ENCODE peak calls at places on chromosomes 13 and 19, in seven cellular contexts. Y is mesenchymal stem cell, D is IMR-90, L is H9, M is mesendoderm, E is neuronal stem cell, O is H1. X is an unnamed sample.

GRCh38 chr13:42574011-42574410 is at the start of gene TNFSF11:
- DNase-seq in D (no peak), O (peak), L (peak), E (no peak), M (peak), Y (no peak), X (no peak)

GRCh38 chr19:18764591-18765051 is 26.5 kb downstream of the COMP start:
- DNase-seq in D (no peak), O (no peak), Y (no peak), M (no peak), L (no peak), E (no peak), X (no peak)

GRCh38 chr13:29435125-29435911 is 160.2 kb downstream of the SLC7A1 start:
- DNase-seq in D (peak), E (no peak), L (no peak), O (no peak), M (no peak), Y (peak), X (no peak)

GRCh38 chr19:582497-583197 is 7.0 kb upstream of the HCN2 start:
- DNase-seq in M (no peak), L (peak), Y (peak), D (peak), O (no peak), E (no peak), X (peak)

GRCh38 chr19:17127671-17128070 is 52.1 kb downstream of the MYO9B start:
- DNase-seq in D (no peak), O (no peak), E (no peak), M (no peak), Y (no peak), L (no peak), X (no peak)

GRCh38 chr19:45739498-45740439 is 6.5 kb downstream of the MEIOSIN start:
- DNase-seq in E (no peak), Y (no peak), L (no peak), M (no peak), D (no peak), O (no peak), X (no peak)

GRCh38 chr13:44373601-44374347 is at the start of gene SERP2:
- DNase-seq in E (peak), D (no peak), O (peak), L (peak), Y (no peak), M (peak), X (peak)

GRCh38 chr13:47897411-47898050 is 103.5 kb downstream of the SUCLA2 start:
- DNase-seq in E (no peak), Y (no peak), L (peak), D (peak), O (no peak), M (peak), X (peak)

GRCh38 chr13:73334459-73334858 is 275.7 kb downstream of the KLF5 start:
- DNase-seq in O (no peak), D (no peak), Y (peak), E (no peak), M (no peak), L (no peak), X (peak)

GRCh38 chr19:36605839-36606478 is 846 bp downstream of the ZNF382 start:
- DNase-seq in L (no peak), E (peak), D (no peak), Y (no peak), O (no peak), M (no peak), X (no peak)

GRCh38 chr13:79780240-79780639 is 299.3 kb downstream of the NDFIP2 start:
- DNase-seq in O (no peak), D (peak), M (no peak), E (no peak), Y (peak), L (no peak), X (no peak)

GRCh38 chr19:17721821-17722220 is 2.5 kb downstream of the MAP1S start:
- DNase-seq in Y (peak), D (peak), M (no peak), L (no peak), O (no peak), E (no peak), X (no peak)

GRCh38 chr13:40546047-40546446 is 120.4 kb downstream of the FOXO1 start:
- DNase-seq in O (peak), M (peak), Y (no peak), E (no peak), L (no peak), D (no peak), X (no peak)

GRCh38 chr19:3862826-3863500 is 5.9 kb downstream of the ZFR2 start:
- DNase-seq in O (no peak), M (no peak), Y (no peak), L (no peak), E (no peak), D (no peak), X (no peak)
- H3K23ac ChIP-seq in O (no peak), M (no peak), Y (no peak), L (no peak), E (no peak), D (no peak), X (no peak)

GRCh38 chr13:49638416-49639072 is 10.2 kb downstream of the ARL11 start:
- DNase-seq in O (no peak), M (no peak), D (no peak), Y (no peak), L (no peak), E (no peak), X (no peak)
- H3K4ac ChIP-seq in O (no peak), M (no peak), D (no peak), Y (no peak), L (no peak), E (no peak), X (no peak)

GRCh38 chr19:55702131-55702627 is 27.2 kb downstream of the EPN1 start:
- DNase-seq in D (no peak), Y (no peak), M (no peak), E (no peak), O (no peak), L (no peak), X (no peak)

GRCh38 chr19:55700813-55701212 is 25.8 kb downstream of the EPN1 start:
- DNase-seq in D (no peak), L (no peak), O (no peak), M (no peak), E (no peak), Y (no peak), X (no peak)

GRCh38 chr19:55704494-55705245 is 29.6 kb downstream of the EPN1 start:
- DNase-seq in L (no peak), Y (no peak), M (no peak), D (no peak), O (no peak), E (no peak), X (no peak)

GRCh38 chr19:55703790-55704215 is 28.8 kb downstream of the EPN1 start:
- DNase-seq in E (no peak), D (no peak), M (peak), O (peak), Y (no peak), L (peak), X (peak)

GRCh38 chr19:55705972-55706371 is 30.9 kb downstream of the EPN1 start:
- DNase-seq in O (no peak), L (no peak), M (no peak), Y (no peak), D (no peak), E (no peak), X (no peak)
- H3K23ac ChIP-seq in O (no peak), L (no peak), M (no peak), Y (no peak), D (no peak), E (no peak), X (no peak)

GRCh38 chr19:14556662-14557188 is 15.1 kb downstream of the NDUFB7 start:
- DNase-seq in L (peak), D (peak), E (peak), M (peak), O (peak), Y (peak), X (peak)

GRCh38 chr19:14559916-14560775 is 11.7 kb downstream of the NDUFB7 start:
- DNase-seq in E (no peak), L (peak), Y (no peak), M (no peak), O (no peak), D (no peak), X (no peak)

GRCh38 chr19:14555918-14556661 is 15.8 kb downstream of the NDUFB7 start:
- DNase-seq in E (no peak), Y (peak), M (no peak), D (peak), O (no peak), L (peak), X (peak)

GRCh38 chr19:14560776-14561108 is 11.1 kb downstream of the NDUFB7 start:
- DNase-seq in E (no peak), Y (no peak), L (no peak), D (no peak), O (no peak), M (no peak), X (no peak)

DNA sequence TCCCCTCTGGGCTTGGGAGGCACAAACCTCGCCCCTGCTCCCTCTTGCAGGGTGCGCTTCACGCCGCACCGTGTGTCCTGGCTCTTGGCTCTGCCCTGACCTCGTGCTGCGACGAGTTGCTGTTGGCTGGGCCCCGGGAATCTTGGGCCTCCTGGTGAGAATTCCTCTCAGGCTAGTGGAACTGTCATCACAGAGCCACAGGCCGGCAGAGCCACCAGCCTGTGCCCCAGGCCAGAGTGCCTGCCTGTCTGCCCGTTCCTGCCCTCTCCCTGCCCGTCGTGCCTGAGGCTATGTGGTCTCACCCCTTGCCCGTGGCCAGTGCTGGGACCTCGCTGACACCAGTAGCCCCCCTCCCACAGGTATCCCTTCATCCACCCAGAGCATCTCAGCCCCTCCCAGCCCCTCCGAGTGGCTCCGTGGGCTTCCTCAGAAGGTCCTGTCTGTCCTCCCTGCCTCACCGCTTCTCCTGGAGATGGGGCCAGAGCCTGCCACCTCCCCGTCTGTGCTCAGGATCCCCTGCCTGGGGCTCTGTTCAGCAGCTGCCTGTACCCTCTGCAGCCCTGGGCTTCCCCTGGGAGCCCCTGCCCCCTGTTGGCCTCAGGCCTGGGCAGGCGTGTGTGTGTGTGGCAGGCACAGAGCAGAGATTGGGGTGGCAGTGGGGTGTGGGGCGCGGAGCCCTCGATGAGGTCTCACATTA is 13.3 kb downstream of the NDUFB7 start:
- DNase-seq in O (peak), E (no peak), Y (no peak), L (no peak), M (no peak), D (no peak), X (no peak)
- H3K4ac ChIP-seq in O (no peak), E (no peak), Y (no peak), L (no peak), M (no peak), D (no peak), X (no peak)

GRCh38 chr13:35769812-35770211 is 293.3 kb upstream of the MAB21L1 start:
- DNase-seq in E (no peak), L (no peak), Y (no peak), D (no peak), M (no peak), O (no peak), X (no peak)
- H3K23ac ChIP-seq in E (no peak), L (no peak), Y (no peak), D (no peak), M (no peak), O (no peak), X (no peak)

GRCh38 chr19:40716655-40717324 is at the start of the genes COQ8B and ITPKC:
- DNase-seq in D (peak), O (peak), L (peak), M (peak), E (peak), Y (peak), X (peak)
- H3K4ac ChIP-seq in D (peak), O (no peak), L (peak), M (peak), E (no peak), Y (peak), X (peak)

GRCh38 chr19:56155124-56155687 is 14.1 kb downstream of the ZNF444 start:
- DNase-seq in D (no peak), M (peak), E (no peak), L (peak), Y (no peak), O (peak), X (no peak)

GRCh38 chr19:56158170-56158757 is 17.2 kb downstream of the ZNF444 start:
- DNase-seq in L (no peak), Y (no peak), O (no peak), D (no peak), E (no peak), M (no peak), X (no peak)

GRCh38 chr19:56159009-56159501 is 16.8 kb upstream of the GALP start:
- DNase-seq in L (no peak), M (no peak), E (no peak), Y (no peak), O (no peak), D (no peak), X (no peak)

GRCh38 chr19:56159616-56160271 is 16.1 kb upstream of the GALP start:
- DNase-seq in Y (no peak), D (no peak), M (no peak), E (no peak), O (no peak), L (no peak), X (no peak)

GRCh38 chr19:56156768-56157167 is 15.7 kb downstream of the ZNF444 start:
- DNase-seq in M (no peak), E (no peak), D (no peak), L (no peak), O (no peak), Y (no peak), X (no peak)
- H3K23ac ChIP-seq in M (no peak), E (peak), D (no peak), L (no peak), O (no peak), Y (no peak), X (no peak)

GRCh38 chr19:5218963-5219530 is 121.6 kb downstream of the PTPRS start:
- DNase-seq in E (no peak), Y (no peak), L (no peak), O (no peak), M (no peak), D (no peak), X (no peak)
- H3K4ac ChIP-seq in E (no peak), Y (no peak), L (no peak), O (no peak), M (no peak), D (no peak), X (no peak)

DNA sequence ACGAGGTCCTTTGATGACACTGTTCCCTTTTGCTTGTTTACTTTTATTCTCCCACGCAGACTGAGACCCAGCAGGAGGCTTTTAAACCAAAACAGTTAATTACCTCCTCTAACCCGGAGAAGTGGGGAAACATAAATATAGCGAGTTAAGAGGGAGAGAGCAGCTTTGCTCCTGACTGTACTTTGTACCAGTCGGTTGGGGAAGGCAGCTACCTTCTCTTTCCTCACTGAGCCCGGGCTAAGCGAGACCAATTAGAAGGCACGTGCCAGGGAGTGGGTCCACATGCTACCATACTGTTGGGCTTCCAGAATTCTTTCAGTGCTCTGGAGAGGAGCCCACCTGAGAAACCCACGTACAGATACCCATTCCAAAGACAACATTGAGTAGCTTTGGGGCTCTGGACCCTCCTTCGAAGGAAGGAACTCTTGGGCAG is 124.2 kb downstream of the ZIC5 start:
- DNase-seq in D (no peak), O (no peak), L (no peak), M (no peak), Y (no peak), E (no peak), X (no peak)
- H3K23ac ChIP-seq in D (no peak), O (no peak), L (no peak), M (no peak), Y (no peak), E (peak), X (no peak)

GRCh38 chr19:34319785-34320184 is 45.2 kb upstream of the GPI start:
- DNase-seq in M (no peak), D (peak), L (no peak), O (no peak), Y (no peak), E (no peak), X (peak)
- H3K4ac ChIP-seq in M (no peak), D (peak), L (no peak), O (no peak), Y (no peak), E (no peak), X (no peak)

X was measured in trophoblast cell.